ENCODE peak calls at places on chromosomes 3 and 15, in four cellular contexts. T is mesenchymal stem cell, P is IMR-90, S is HCT116. U is an unnamed sample.

GRCh38 chr15:96869122-96869521 is 538.6 kb downstream of the NR2F2 start:
- DNase-seq in T (peak; percentile 21), P (no peak), S (no peak), U (no peak)

GRCh38 chr15:66491846-66492245 is 5.7 kb downstream of the SNAPC5 start:
- DNase-seq in T (no peak), P (no peak), S (no peak), U (no peak)

GRCh38 chr3:132435911-132436425 is 18.7 kb downstream of the DNAJC13 start:
- DNase-seq in T (peak; percentile 58), P (no peak), S (no peak), U (no peak)

GRCh38 chr15:37056168-37056893 is 44.0 kb downstream of the MEIS2 start:
- DNase-seq in T (no peak), P (no peak), S (no peak), U (no peak)

GRCh38 chr3:73043414-73043813 is 18.0 kb upstream of the EBLN2 start:
- DNase-seq in T (no peak), P (no peak), S (no peak), U (no peak)

GRCh38 chr3:134342269-134342668 is 32.0 kb downstream of the AMOTL2 start:
- DNase-seq in T (no peak), P (no peak), S (no peak), U (no peak)

GRCh38 chr3:71016141-71016845 is 567.2 kb downstream of the FOXP1 start:
- DNase-seq in T (no peak), P (no peak), S (no peak), U (no peak)

GRCh38 chr3:80618295-80619256 is 850.8 kb upstream of the ROBO1 start:
- DNase-seq in T (no peak), P (no peak), S (no peak), U (no peak)

GRCh38 chr3:160678447-160678846 is 1.5 kb downstream of the ARL14 start:
- DNase-seq in T (no peak), P (no peak), S (no peak), U (peak; percentile 59)

GRCh38 chr3:136664771-136665170 is 87.4 kb downstream of the STAG1 start:
- DNase-seq in T (no peak), P (peak; percentile 16), S (no peak), U (no peak)

GRCh38 chr15:42045211-42045615 is 24.4 kb upstream of the PLA2G4E start:
- DNase-seq in T (no peak), P (no peak), S (no peak), U (no peak)

GRCh38 chr15:29670266-29670665 is 152.0 kb downstream of the TJP1 start:
- DNase-seq in T (no peak), P (no peak), S (no peak), U (no peak)
- H3K27ac ChIP-seq in T (no peak overlapping the region), P (no peak overlapping the region), S (no peak overlapping the region), U (no peak overlapping the region)

DNA sequence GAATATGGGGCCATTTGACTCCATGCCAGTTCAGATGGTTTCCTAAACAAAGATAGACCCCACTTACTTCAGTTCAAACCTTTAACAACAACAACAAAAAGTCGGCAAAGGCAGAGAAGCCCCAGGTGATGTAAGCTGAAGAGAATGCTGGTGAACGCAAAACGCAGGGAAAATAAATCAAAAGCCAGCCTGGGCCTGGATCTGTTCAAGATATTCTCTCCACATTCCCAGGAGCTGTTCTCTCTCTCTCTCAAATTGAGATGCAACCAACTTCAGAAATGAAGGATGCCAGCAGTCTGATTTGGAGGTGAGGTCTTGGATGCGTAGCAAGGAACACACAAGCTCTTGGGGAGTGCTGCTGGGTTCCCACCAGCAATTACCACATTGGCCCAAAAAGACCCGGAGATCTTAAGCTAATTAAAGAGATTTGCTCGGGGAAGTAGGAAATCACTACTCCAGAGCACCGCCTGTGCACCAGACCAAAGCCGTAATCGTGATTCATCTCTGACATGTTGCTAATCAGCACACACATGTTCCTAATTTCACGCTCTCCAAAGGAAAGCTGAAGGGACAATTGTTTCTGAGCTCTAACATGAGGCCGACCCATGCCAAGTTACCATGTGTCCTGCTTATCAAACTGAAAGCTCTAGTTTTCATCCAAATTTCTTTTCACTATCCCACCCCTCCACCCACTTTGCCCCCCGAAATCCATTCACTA is 37.1 kb downstream of the IL17RD start:
- DNase-seq in T (peak; percentile 36), P (no peak), S (no peak), U (no peak)
- H3K9ac ChIP-seq in T (peak overlapping the region; percentile 85), P (no peak overlapping the region), S (no peak overlapping the region), U (no peak overlapping the region)

DNA sequence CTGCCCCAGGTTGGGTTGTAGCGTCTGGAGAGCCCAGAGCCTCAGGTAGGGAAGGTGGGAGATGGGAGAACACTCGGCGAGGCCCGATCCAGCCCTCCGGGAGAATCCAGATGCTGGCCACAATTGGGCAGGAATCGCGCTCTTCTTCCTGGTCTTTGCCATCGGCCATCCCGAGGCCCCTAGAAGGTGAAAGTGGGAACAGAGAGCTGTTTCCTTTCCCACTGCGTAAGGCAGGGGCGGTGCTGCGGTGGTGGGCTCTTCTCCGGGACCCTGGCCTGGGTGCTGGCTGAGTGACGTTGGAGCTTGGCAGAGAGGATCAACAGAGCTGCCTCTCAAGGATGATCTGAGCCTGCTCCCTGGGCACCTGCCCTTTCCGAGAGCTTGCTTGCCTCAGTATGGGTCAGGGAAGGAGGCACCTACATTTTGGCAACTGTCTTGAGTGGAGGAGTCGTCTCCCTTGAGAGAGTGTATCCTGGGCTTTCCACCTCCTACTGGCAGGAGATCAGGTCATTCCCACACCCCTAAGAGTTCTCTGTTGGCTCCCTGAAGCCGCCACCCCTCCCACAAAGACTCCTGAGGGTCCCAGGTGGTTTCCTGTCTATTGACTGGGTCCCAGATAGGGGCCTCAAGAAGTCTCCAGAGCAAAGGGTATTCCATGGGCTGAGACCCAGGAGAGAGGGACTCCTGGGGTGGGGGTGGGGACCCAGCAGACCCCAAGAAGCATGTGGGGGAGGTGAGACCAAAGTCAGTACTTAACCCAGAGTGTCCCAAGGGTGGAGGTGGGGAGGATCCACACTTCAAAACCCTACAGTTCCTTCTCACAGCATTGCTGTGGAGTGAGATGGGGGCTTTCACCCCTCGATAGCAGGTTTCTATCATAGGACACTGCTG is 1.6 kb downstream of the C15orf39 start:
- DNase-seq in T (peak; percentile 53), P (peak; percentile 12), S (no peak), U (peak; percentile 42)
- H3K27ac ChIP-seq in T (no peak overlapping the region), P (peak overlapping the region; percentile 91), S (peak overlapping the region; percentile 95), U (peak overlapping the region; percentile 84)

GRCh38 chr3:99430348-99431134 is 207.9 kb upstream of the COL8A1 start:
- DNase-seq in T (peak; percentile 22), P (peak; percentile 36), S (no peak), U (no peak)

GRCh38 chr3:99425930-99426329 is 212.5 kb upstream of the COL8A1 start:
- DNase-seq in T (no peak), P (no peak), S (no peak), U (no peak)

GRCh38 chr3:99429501-99429900 is 208.9 kb upstream of the COL8A1 start:
- DNase-seq in T (no peak), P (no peak), S (no peak), U (no peak)
- H3K9ac ChIP-seq in T (no peak overlapping the region), P (no peak overlapping the region), S (no peak overlapping the region), U (no peak overlapping the region)

GRCh38 chr15:86591158-86591557 is 511.5 kb downstream of the AGBL1 start:
- DNase-seq in T (no peak), P (no peak), S (no peak), U (no peak)
- H3K27ac ChIP-seq in T (no peak overlapping the region), P (no peak overlapping the region), S (no peak overlapping the region), U (no peak overlapping the region)

GRCh38 chr3:68007621-68008226 is 353.3 kb upstream of the SUCLG2 start:
- DNase-seq in T (no peak), P (no peak), S (no peak), U (no peak)
- H3K9ac ChIP-seq in T (no peak overlapping the region), P (no peak overlapping the region), S (no peak overlapping the region), U (no peak overlapping the region)

GRCh38 chr3:96900600-96900999 is 86.2 kb downstream of the EPHA6 start:
- DNase-seq in T (no peak), P (no peak), S (no peak), U (no peak)
- H3K27ac ChIP-seq in T (no peak overlapping the region), P (no peak overlapping the region), S (no peak overlapping the region), U (no peak overlapping the region)

DNA sequence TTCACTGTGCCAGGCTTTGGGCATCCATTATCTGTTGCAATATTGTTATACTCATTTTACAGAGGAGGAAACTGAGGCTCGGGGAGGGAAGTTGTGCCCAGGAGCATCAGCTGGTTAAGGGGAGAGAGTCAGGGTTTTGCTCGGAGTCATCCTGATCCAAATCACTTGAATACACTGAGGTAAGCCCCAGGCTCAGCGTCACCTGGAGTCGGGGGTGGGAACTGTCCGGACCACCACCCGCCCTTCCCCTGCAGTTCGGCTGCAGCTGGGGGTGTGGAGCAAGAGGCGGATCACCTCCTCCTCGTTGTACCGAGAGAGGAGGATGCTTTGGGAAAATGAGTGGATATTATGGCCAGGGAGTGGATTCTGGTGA is 646 bp downstream of the HRH1 start:
- DNase-seq in T (no peak), P (peak; percentile 38), S (no peak), U (no peak)
- H3K9ac ChIP-seq in T (peak overlapping the region; percentile 92), P (peak overlapping the region; percentile 92), S (peak overlapping the region; percentile 44), U (peak overlapping the region; percentile 39)

GRCh38 chr3:66392966-66393485 is 107.8 kb downstream of the LRIG1 start:
- DNase-seq in T (no peak), P (no peak), S (no peak), U (no peak)
- H3K27ac ChIP-seq in T (peak overlapping the region; percentile 19), P (no peak overlapping the region), S (no peak overlapping the region), U (peak overlapping the region; percentile 15)